ENCODE peak calls at places on chromosome 7, in eight cellular contexts. V, C, N, D, W, Z, R and G are unnamed samples.

GRCh38 chr7:101935521-101936141 is 118.2 kb downstream of the CUX1 start:
- DNase-seq in V (no peak), C (no peak), N (no peak), D (peak), W (no peak), Z (no peak), R (no peak), G (no peak)

GRCh38 chr7:117007285-117007684 is 54.0 kb downstream of the ST7 start:
- DNase-seq in V (no peak), C (no peak), N (no peak), D (no peak), W (no peak), Z (no peak), R (no peak), G (no peak)

GRCh38 chr7:143290293-143290692 is 2.1 kb downstream of the CASP2 start:
- DNase-seq in V (no peak), C (no peak), N (no peak), D (no peak), W (no peak), Z (no peak), R (no peak), G (no peak)

GRCh38 chr7:90613088-90613498 is 17.0 kb downstream of the CDK14 start:
- DNase-seq in V (peak), C (no peak), N (no peak), D (no peak), W (no peak), Z (no peak), R (peak), G (peak)

GRCh38 chr7:130723784-130724183 is 10.2 kb downstream of the KLF14 start:
- DNase-seq in V (no peak), C (no peak), N (no peak), D (no peak), W (no peak), Z (no peak), R (no peak), G (no peak)

GRCh38 chr7:18087687-18088078 is 60.0 kb upstream of the PRPS1L1 start:
- DNase-seq in V (no peak), C (no peak), N (peak), D (no peak), W (peak), Z (peak), R (no peak), G (no peak)

GRCh38 chr7:31027161-31027965 is 24.7 kb upstream of the ADCYAP1R1 start:
- DNase-seq in V (no peak), C (no peak), N (peak), D (no peak), W (peak), Z (no peak), R (peak), G (no peak)

GRCh38 chr7:140672382-140673062 is at the start of gene ADCK2:
- DNase-seq in V (peak), C (peak), N (peak), D (no peak), W (peak), Z (peak), R (no peak), G (no peak)

GRCh38 chr7:68783671-68784070 is 814.6 kb upstream of the AUTS2 start:
- DNase-seq in V (no peak), C (no peak), N (no peak), D (no peak), W (no peak), Z (no peak), R (no peak), G (peak)

GRCh38 chr7:27548304-27548703 is 114.4 kb downstream of the HIBADH start:
- DNase-seq in V (no peak), C (no peak), N (no peak), D (no peak), W (no peak), Z (no peak), R (no peak), G (no peak)

GRCh38 chr7:28937103-28937502 is 21.0 kb downstream of the TRIL start:
- DNase-seq in V (no peak), C (no peak), N (no peak), D (no peak), W (no peak), Z (no peak), R (no peak), G (no peak)

GRCh38 chr7:137135654-137136350 is 207.7 kb downstream of the PTN start:
- DNase-seq in V (no peak), C (no peak), N (no peak), D (no peak), W (no peak), Z (no peak), R (peak), G (peak)

GRCh38 chr7:52463341-52463740 is 572.1 kb upstream of the POM121L12 start:
- DNase-seq in V (no peak), C (no peak), N (no peak), D (no peak), W (no peak), Z (no peak), R (no peak), G (no peak)